ENCODE peak calls at places on chromosomes 2 and 18, in four cellular contexts. One of them, this sample, is unnamed.

GRCh38 chr2:172108587-172108930 is 5.9 kb upstream of the DLX2 start:
- DNase-seq in GM12878: no peak
- DNase-seq in HepG2: no peak
- DNase-seq in K562: no peak
- DNase-seq in this sample: peak; percentile 14

GRCh38 chr2:170142502-170142901 is 35.4 kb upstream of the MYO3B start:
- DNase-seq in GM12878: no peak
- DNase-seq in HepG2: no peak
- DNase-seq in K562: no peak
- DNase-seq in this sample: no peak

GRCh38 chr2:3192281-3192818 is 185.3 kb downstream of the EIPR1 start:
- DNase-seq in HepG2: no peak
- DNase-seq in GM12878: no peak
- DNase-seq in K562: no peak
- DNase-seq in this sample: no peak

GRCh38 chr2:86258106-86258505 is 58.8 kb downstream of the MRPL35 start:
- DNase-seq in K562: no peak
- DNase-seq in GM12878: no peak
- DNase-seq in HepG2: no peak
- DNase-seq in this sample: no peak

GRCh38 chr2:198316231-198316630 is 511.8 kb downstream of the PLCL1 start:
- DNase-seq in K562: no peak
- DNase-seq in HepG2: no peak
- DNase-seq in GM12878: no peak
- DNase-seq in this sample: no peak

GRCh38 chr2:15425707-15426106 is 135.4 kb downstream of the NBAS start:
- DNase-seq in GM12878: no peak
- DNase-seq in HepG2: no peak
- DNase-seq in K562: no peak
- DNase-seq in this sample: peak; percentile 53

GRCh38 chr18:36547544-36547943 is 250.0 kb downstream of the FHOD3 start:
- DNase-seq in HepG2: no peak
- DNase-seq in K562: no peak
- DNase-seq in GM12878: no peak
- DNase-seq in this sample: no peak

GRCh38 chr2:39141346-39142011 is 20.6 kb upstream of the SOS1 start:
- DNase-seq in HepG2: no peak
- DNase-seq in GM12878: no peak
- DNase-seq in K562: no peak
- DNase-seq in this sample: peak; percentile 55

GRCh38 chr2:173280853-173281252 is 73.8 kb upstream of the CDCA7 start:
- DNase-seq in GM12878: no peak
- DNase-seq in HepG2: no peak
- DNase-seq in K562: no peak
- DNase-seq in this sample: no peak

GRCh38 chr2:239014458-239014857 is 166.6 kb downstream of the TWIST2 start:
- DNase-seq in K562: no peak
- DNase-seq in GM12878: no peak
- DNase-seq in HepG2: no peak
- DNase-seq in this sample: no peak

GRCh38 chr18:63888473-63889190 is 1.1 kb downstream of the SERPINB2 start:
- DNase-seq in HepG2: no peak
- DNase-seq in GM12878: no peak
- DNase-seq in K562: no peak
- DNase-seq in this sample: no peak

GRCh38 chr2:25528173-25528572 is 145.2 kb downstream of the DTNB start:
- DNase-seq in HepG2: no peak
- DNase-seq in GM12878: no peak
- DNase-seq in K562: no peak
- DNase-seq in this sample: no peak

GRCh38 chr2:190404487-190404886 is 3.7 kb upstream of the MFSD6 start:
- DNase-seq in HepG2: no peak
- DNase-seq in K562: peak; percentile 26
- DNase-seq in GM12878: no peak
- DNase-seq in this sample: no peak

GRCh38 chr2:151973901-151974199 is 125.0 kb downstream of the CACNB4 start:
- DNase-seq in GM12878: no peak
- DNase-seq in HepG2: peak; percentile 66
- DNase-seq in K562: no peak
- DNase-seq in this sample: peak; percentile 69

GRCh38 chr2:458431-458827 is 170.5 kb upstream of the ALKAL2 start:
- DNase-seq in HepG2: no peak
- DNase-seq in K562: no peak
- DNase-seq in GM12878: no peak
- DNase-seq in this sample: peak; percentile 28

GRCh38 chr2:72841462-72842125 is 15.8 kb upstream of the EXOC6B start:
- DNase-seq in GM12878: no peak
- DNase-seq in K562: no peak
- DNase-seq in HepG2: peak; percentile 22
- DNase-seq in this sample: no peak

GRCh38 chr18:11520536-11520935 is 88.9 kb upstream of the SLC35G4 start:
- DNase-seq in HepG2: no peak
- DNase-seq in K562: no peak
- DNase-seq in GM12878: no peak
- DNase-seq in this sample: no peak

GRCh38 chr2:126736133-126736874 is 80.3 kb downstream of the GYPC start:
- DNase-seq in HepG2: no peak
- DNase-seq in K562: no peak
- DNase-seq in GM12878: no peak
- DNase-seq in this sample: no peak

GRCh38 chr2:208101716-208102631 is 22.4 kb downstream of the CRYGD start:
- DNase-seq in K562: no peak
- DNase-seq in HepG2: peak; percentile 46
- DNase-seq in GM12878: no peak
- DNase-seq in this sample: peak; percentile 64

GRCh38 chr18:2244641-2245040 is 326.7 kb downstream of the METTL4 start:
- DNase-seq in K562: no peak
- DNase-seq in HepG2: no peak
- DNase-seq in GM12878: no peak
- DNase-seq in this sample: no peak

GRCh38 chr2:84894131-84894586 is 11.3 kb upstream of the TMSB10 start:
- DNase-seq in K562: no peak
- DNase-seq in HepG2: no peak
- DNase-seq in GM12878: no peak
- DNase-seq in this sample: peak; percentile 62

GRCh38 chr2:135456835-135457234 is 74.2 kb downstream of the ZRANB3 start:
- DNase-seq in HepG2: no peak
- DNase-seq in K562: no peak
- DNase-seq in GM12878: no peak
- DNase-seq in this sample: no peak

GRCh38 chr2:23287250-23287704 is 97.7 kb upstream of the KLHL29 start:
- DNase-seq in K562: no peak
- DNase-seq in HepG2: no peak
- DNase-seq in GM12878: no peak
- DNase-seq in this sample: peak; percentile 11

GRCh38 chr2:223950448-223951347 is 5.6 kb upstream of the WDFY1 start:
- DNase-seq in GM12878: no peak
- DNase-seq in K562: no peak
- DNase-seq in HepG2: no peak
- DNase-seq in this sample: peak; percentile 44

GRCh38 chr2:29010946-29011649 is 30.0 kb downstream of the TOGARAM2 start:
- DNase-seq in HepG2: no peak
- DNase-seq in GM12878: no peak
- DNase-seq in K562: no peak
- DNase-seq in this sample: peak; percentile 29

GRCh38 chr2:107402330-107402729 is 424.4 kb upstream of the RGPD4 start:
- DNase-seq in K562: no peak
- DNase-seq in GM12878: no peak
- DNase-seq in HepG2: no peak
- DNase-seq in this sample: no peak

GRCh38 chr2:42238644-42239288 is 69.6 kb downstream of the EML4 start:
- DNase-seq in HepG2: peak; percentile 53
- DNase-seq in K562: no peak
- DNase-seq in GM12878: no peak
- DNase-seq in this sample: peak; percentile 79

GRCh38 chr2:96330407-96330806 is 5.2 kb upstream of the NCAPH start:
- DNase-seq in HepG2: no peak
- DNase-seq in K562: no peak
- DNase-seq in GM12878: no peak
- DNase-seq in this sample: no peak

GRCh38 chr2:46336560-46336959 is 39.4 kb downstream of the EPAS1 start:
- DNase-seq in K562: no peak
- DNase-seq in HepG2: no peak
- DNase-seq in GM12878: no peak
- DNase-seq in this sample: no peak

GRCh38 chr2:3210257-3210656 is 167.4 kb downstream of the EIPR1 start:
- DNase-seq in GM12878: no peak
- DNase-seq in HepG2: no peak
- DNase-seq in K562: no peak
- DNase-seq in this sample: no peak

GRCh38 chr2:3441465-3441864 is 62.0 kb downstream of the TRAPPC12 start:
- DNase-seq in GM12878: no peak
- DNase-seq in K562: no peak
- DNase-seq in HepG2: no peak
- DNase-seq in this sample: no peak

GRCh38 chr2:189698020-189698887 is 23.8 kb downstream of the ANKAR start:
- DNase-seq in HepG2: peak; percentile 67
- DNase-seq in GM12878: no peak
- DNase-seq in K562: peak; percentile 30
- DNase-seq in this sample: peak; percentile 81

GRCh38 chr2:192377174-192377573 is 182.4 kb upstream of the TMEFF2 start:
- DNase-seq in K562: no peak
- DNase-seq in GM12878: no peak
- DNase-seq in HepG2: no peak
- DNase-seq in this sample: no peak

GRCh38 chr2:179817181-179817841 is 44.1 kb downstream of the ZNF385B start:
- DNase-seq in GM12878: no peak
- DNase-seq in K562: no peak
- DNase-seq in HepG2: no peak
- DNase-seq in this sample: no peak

GRCh38 chr2:88811238-88811637 is 119.8 kb downstream of the RPIA start:
- DNase-seq in GM12878: no peak
- DNase-seq in K562: no peak
- DNase-seq in HepG2: no peak
- DNase-seq in this sample: no peak

GRCh38 chr2:239832101-239832994 is 192.8 kb downstream of the NDUFA10 start:
- DNase-seq in HepG2: no peak
- DNase-seq in GM12878: no peak
- DNase-seq in K562: no peak
- DNase-seq in this sample: no peak

GRCh38 chr2:146642066-146642465 is 1202.8 kb upstream of the ACVR2A start:
- DNase-seq in GM12878: no peak
- DNase-seq in HepG2: peak; percentile 15
- DNase-seq in K562: no peak
- DNase-seq in this sample: no peak

GRCh38 chr2:172249336-172249735 is 146.6 kb upstream of the DLX2 start:
- DNase-seq in GM12878: no peak
- DNase-seq in HepG2: no peak
- DNase-seq in K562: no peak
- DNase-seq in this sample: no peak

GRCh38 chr18:8982416-8983183 is 119.9 kb upstream of the NDUFV2 start:
- DNase-seq in HepG2: peak; percentile 60
- DNase-seq in K562: no peak
- DNase-seq in GM12878: no peak
- DNase-seq in this sample: peak; percentile 71
- TF ChIP-seq CTCF in HepG2: peak; percentile 88
- TF ChIP-seq CTCF in K562: peak; percentile 74
- TF ChIP-seq CTCF in GM12878: peak; percentile 21
- TF ChIP-seq CTCF in this sample: peak; percentile 65

GRCh38 chr2:62209427-62209991 is 13.6 kb downstream of the B3GNT2 start:
- DNase-seq in K562: no peak
- DNase-seq in GM12878: no peak
- DNase-seq in HepG2: no peak
- DNase-seq in this sample: no peak
- H4K20me1 ChIP-seq in K562: peaks cover 41% of the 10 kb centered on the region
- H4K20me1 ChIP-seq in GM12878: peaks cover 57% of the 10 kb centered on the region
- H4K20me1 ChIP-seq in HepG2: peaks cover 97% of the 10 kb centered on the region
- H4K20me1 ChIP-seq in this sample: peaks cover 87% of the 10 kb centered on the region

GRCh38 chr18:58363767-58364540 is 264.9 kb downstream of the ALPK2 start:
- DNase-seq in K562: no peak
- DNase-seq in HepG2: no peak
- DNase-seq in GM12878: no peak
- DNase-seq in this sample: no peak

GRCh38 chr18:58362829-58363231 is 266.1 kb downstream of the ALPK2 start:
- DNase-seq in K562: no peak
- DNase-seq in GM12878: no peak
- DNase-seq in HepG2: no peak
- DNase-seq in this sample: no peak

GRCh38 chr18:58362027-58362575 is 266.8 kb downstream of the ALPK2 start:
- DNase-seq in GM12878: no peak
- DNase-seq in HepG2: no peak
- DNase-seq in K562: no peak
- DNase-seq in this sample: no peak

GRCh38 chr18:58367425-58368140 is 261.3 kb downstream of the ALPK2 start:
- DNase-seq in HepG2: no peak
- DNase-seq in GM12878: no peak
- DNase-seq in K562: no peak
- DNase-seq in this sample: no peak

GRCh38 chr18:58364867-58365533 is 263.9 kb downstream of the ALPK2 start:
- DNase-seq in GM12878: no peak
- DNase-seq in HepG2: no peak
- DNase-seq in K562: no peak
- DNase-seq in this sample: peak; percentile 39
- TF ChIP-seq JUNB in GM12878: no peak
- TF ChIP-seq JUNB in HepG2: no peak
- TF ChIP-seq JUNB in K562: no peak
- TF ChIP-seq JUNB in this sample: no peak

DNA sequence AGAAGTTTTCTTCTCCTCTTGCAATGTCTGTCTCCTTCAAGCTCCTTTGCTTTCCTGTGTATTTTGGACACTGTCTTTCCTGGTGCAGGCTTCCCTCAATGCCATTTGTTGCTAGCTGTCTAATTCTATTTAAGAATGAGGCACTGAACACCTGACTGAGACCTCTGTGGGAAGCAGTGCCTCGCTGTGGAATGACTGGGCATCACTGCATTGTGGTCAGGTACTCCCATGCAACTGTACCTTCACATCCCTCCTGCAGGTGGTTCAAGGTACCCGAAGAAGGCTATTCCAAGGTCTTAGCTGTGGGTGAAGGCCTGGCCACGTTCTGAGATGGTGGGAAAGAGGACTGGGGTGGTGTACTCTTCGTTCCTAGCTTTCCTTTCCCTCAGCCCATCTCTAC is 152.8 kb upstream of the CTAGE1 start:
- DNase-seq in HepG2: no peak
- DNase-seq in GM12878: no peak
- DNase-seq in K562: no peak
- DNase-seq in this sample: no peak
- TF ChIP-seq CTCF in HepG2: no peak
- TF ChIP-seq CTCF in GM12878: no peak
- TF ChIP-seq CTCF in K562: peak; percentile 37
- TF ChIP-seq CTCF in this sample: peak; percentile 11